ENCODE peak calls at places on chromosome 11, in seven cellular contexts. D is colonic mucosa, N is H1, T is HAP-1, M is cardiac muscle cell, X is SK-N-SH, K is left lung. A is an unnamed sample. For H3K4me1, the result is how much of the 10 kb centered on the place peaks cover.

GRCh38 chr11:93984205-93984586 is 37.0 kb upstream of the HEPHL1 start:
- DNase-seq in D (no peak), N (no peak), T (no peak), M (no peak), X (no peak), K (no peak), A (no peak)

GRCh38 chr11:14742849-14743248 is 99.2 kb downstream of the PDE3B start:
- DNase-seq in D (no peak), N (no peak), T (no peak), M (no peak), X (no peak), K (no peak), A (no peak)

GRCh38 chr11:2983908-2984307 is 8.2 kb downstream of the NAP1L4 start:
- DNase-seq in D (no peak), N (no peak), T (no peak), M (no peak), X (no peak), K (no peak), A (no peak)

GRCh38 chr11:22193348-22194051 is 615 bp downstream of the ANO5 start:
- DNase-seq in D (peak), N (peak), T (peak), M (no peak), X (peak), K (peak), A (peak)

GRCh38 chr11:19766810-19767209 is 54.2 kb downstream of the NAV2 start:
- DNase-seq in D (no peak), N (no peak), T (no peak), M (no peak), X (no peak), K (no peak), A (no peak)

GRCh38 chr11:64112771-64113461 is 53.0 kb downstream of the MACROD1 start:
- DNase-seq in D (no peak), N (no peak), T (no peak), M (no peak), X (no peak), K (no peak), A (no peak)

GRCh38 chr11:86591631-86592030 is 80.8 kb downstream of the ME3 start:
- DNase-seq in D (no peak), N (no peak), T (no peak), M (no peak), X (no peak), K (no peak), A (no peak)

GRCh38 chr11:19766206-19766605 is 53.6 kb downstream of the NAV2 start:
- DNase-seq in D (no peak), N (no peak), T (no peak), M (no peak), X (no peak), K (no peak), A (peak)

GRCh38 chr11:11813288-11813962 is 28.3 kb upstream of the USP47 start:
- DNase-seq in D (no peak), N (no peak), T (no peak), M (peak), X (no peak), K (no peak), A (no peak)

GRCh38 chr11:65310215-65310614 is 4.5 kb upstream of the CDC42EP2 start:
- DNase-seq in D (peak), N (no peak), T (no peak), M (no peak), X (no peak), K (no peak), A (peak)

GRCh38 chr11:35045219-35045819 is 93.7 kb upstream of the CD44 start:
- DNase-seq in D (no peak), N (no peak), T (no peak), M (no peak), X (no peak), K (no peak), A (no peak)

GRCh38 chr11:59754859-59755700 is at the start of gene STX3:
- DNase-seq in D (peak), N (peak), T (peak), M (peak), X (peak), K (peak), A (peak)

GRCh38 chr11:72222106-72222891 is 2.3 kb upstream of the INPPL1 start:
- DNase-seq in D (no peak), N (peak), T (no peak), M (no peak), X (no peak), K (no peak), A (peak)

GRCh38 chr11:10155793-10156490 is 138.1 kb downstream of the SBF2 start:
- DNase-seq in D (no peak), N (no peak), T (no peak), M (peak), X (no peak), K (no peak), A (no peak)

GRCh38 chr11:10483584-10483983 is 28.5 kb downstream of the AMPD3 start:
- DNase-seq in D (no peak), N (no peak), T (no peak), M (no peak), X (no peak), K (no peak), A (no peak)

GRCh38 chr11:118884613-118885274 is 1.1 kb downstream of the CXCR5 start:
- DNase-seq in D (no peak), N (no peak), T (no peak), M (no peak), X (no peak), K (no peak), A (no peak)
- H3K4me3 ChIP-seq in D (no peak), N (no peak), T (no peak), M (no peak), X (no peak), K (no peak), A (no peak)

GRCh38 chr11:83020942-83021779 is 50.5 kb downstream of the RAB30 start:
- DNase-seq in D (no peak), N (no peak), T (no peak), M (no peak), X (no peak), K (no peak), A (no peak)
- H3K4me1 ChIP-seq in D (under half), N (under half), T (under half), M (under half), X (under half), K (under half), A (under half)

GRCh38 chr11:76677010-76677771 is 6.6 kb upstream of the LRRC32 start:
- DNase-seq in D (no peak), N (no peak), T (no peak), M (no peak), X (no peak), K (no peak), A (no peak)

GRCh38 chr11:76683496-76684095 is 13.0 kb upstream of the LRRC32 start:
- DNase-seq in D (no peak), N (no peak), T (no peak), M (no peak), X (no peak), K (no peak), A (no peak)

GRCh38 chr11:76682681-76683080 is 12.1 kb upstream of the LRRC32 start:
- DNase-seq in D (no peak), N (no peak), T (no peak), M (no peak), X (no peak), K (no peak), A (no peak)

GRCh38 chr11:76678316-76678715 is 7.8 kb upstream of the LRRC32 start:
- DNase-seq in D (no peak), N (no peak), T (no peak), M (no peak), X (no peak), K (no peak), A (no peak)

GRCh38 chr11:76680517-76681425 is 10.2 kb upstream of the LRRC32 start:
- DNase-seq in D (peak), N (peak), T (peak), M (peak), X (peak), K (peak), A (peak)
- H3K4me3 ChIP-seq in D (no peak), N (no peak), T (no peak), M (no peak), X (no peak), K (no peak), A (no peak)

DNA sequence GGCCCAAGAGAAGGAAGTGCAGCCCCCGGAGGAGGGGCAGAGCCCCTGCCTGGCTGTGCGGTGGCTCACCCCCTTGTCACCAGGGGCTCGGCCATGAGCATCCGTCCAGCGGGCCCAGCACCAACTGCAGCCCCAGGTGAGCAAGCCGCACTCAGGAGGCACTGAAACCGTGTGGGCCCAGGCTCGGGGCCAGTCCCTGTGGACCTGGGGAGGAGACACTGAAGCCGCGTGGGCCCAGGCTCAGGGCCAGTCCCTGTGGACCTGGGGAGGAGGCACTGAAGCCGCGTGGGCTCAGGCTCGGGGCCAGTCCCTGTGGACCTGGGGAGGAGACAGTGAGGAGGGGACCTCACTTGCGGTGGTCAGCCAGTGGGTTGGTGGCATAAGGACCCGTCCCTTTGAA is 13.9 kb downstream of the LSP1 start:
- DNase-seq in D (no peak), N (no peak), T (no peak), M (no peak), X (no peak), K (no peak), A (no peak)
- H3K4me1 ChIP-seq in D (under half), N (under half), T (under half), M (under half), X (under half), K (half or more), A (under half)

GRCh38 chr11:69123593-69124545 is 31.9 kb upstream of the SMIM38 start:
- DNase-seq in D (no peak), N (peak), T (no peak), M (no peak), X (no peak), K (no peak), A (no peak)

GRCh38 chr11:69122642-69123431 is 32.9 kb upstream of the SMIM38 start:
- DNase-seq in D (peak), N (peak), T (peak), M (peak), X (peak), K (peak), A (peak)

GRCh38 chr11:69121021-69121420 is 34.7 kb upstream of the SMIM38 start:
- DNase-seq in D (no peak), N (no peak), T (no peak), M (no peak), X (no peak), K (no peak), A (no peak)

GRCh38 chr11:69121621-69122336 is 34.0 kb upstream of the SMIM38 start:
- DNase-seq in D (no peak), N (no peak), T (no peak), M (no peak), X (no peak), K (no peak), A (no peak)

DNA sequence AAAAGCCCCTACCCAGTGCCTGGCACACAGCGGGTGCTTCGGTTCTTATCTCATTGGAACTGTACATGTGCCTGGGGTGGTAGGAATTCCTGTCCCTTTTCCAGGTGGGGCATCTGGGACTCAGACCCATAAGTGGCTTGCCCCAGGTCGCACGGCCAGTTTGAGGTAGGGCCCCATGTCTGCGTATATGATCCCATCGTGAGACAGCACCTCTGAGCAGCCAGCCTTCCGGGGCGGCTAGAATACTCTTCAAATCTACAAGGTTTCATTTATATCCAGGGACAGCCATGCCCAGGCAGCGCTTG is 33.4 kb upstream of the SMIM38 start:
- DNase-seq in D (no peak), N (no peak), T (no peak), M (no peak), X (no peak), K (no peak), A (no peak)
- H3K4me3 ChIP-seq in D (no peak), N (no peak), T (no peak), M (no peak), X (no peak), K (no peak), A (no peak)

DNA sequence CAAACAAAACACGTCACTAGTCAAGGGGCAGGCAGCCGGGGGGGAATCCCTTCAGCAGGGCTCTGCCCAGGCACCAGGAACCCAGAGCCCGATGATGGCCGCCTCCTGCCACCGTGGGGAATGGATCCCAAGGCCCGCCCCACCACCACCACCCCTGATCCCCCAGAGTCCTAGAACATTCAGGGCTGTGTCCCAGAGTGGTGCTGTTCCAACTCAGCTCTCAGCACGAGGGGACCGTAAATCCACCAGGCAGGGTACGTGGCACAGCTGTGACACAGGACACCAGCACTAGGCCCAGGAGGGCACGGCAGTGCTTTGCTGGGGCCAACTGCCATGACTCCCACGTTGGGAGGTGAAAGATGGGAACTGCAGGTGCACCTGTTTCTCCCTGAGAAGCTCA is 29.6 kb downstream of the ANO1 start:
- DNase-seq in D (no peak), N (no peak), T (no peak), M (no peak), X (no peak), K (no peak), A (no peak)
- H3K4me1 ChIP-seq in D (under half), N (under half), T (under half), M (under half), X (under half), K (under half), A (half or more)

GRCh38 chr11:107591446-107592236 is 694 bp downstream of the ELMOD1 start:
- DNase-seq in D (no peak), N (peak), T (peak), M (peak), X (peak), K (no peak), A (peak)
- H3K4me3 ChIP-seq in D (peak), N (peak), T (peak), M (peak), X (peak), K (peak), A (peak)

GRCh38 chr11:1734571-1735081 is 15.8 kb downstream of the IFITM10 start:
- DNase-seq in D (no peak), N (no peak), T (no peak), M (no peak), X (no peak), K (no peak), A (no peak)

GRCh38 chr11:1731451-1732059 is 18.8 kb downstream of the IFITM10 start:
- DNase-seq in D (no peak), N (no peak), T (no peak), M (no peak), X (no peak), K (no peak), A (no peak)

GRCh38 chr11:1733716-1734351 is 16.6 kb downstream of the IFITM10 start:
- DNase-seq in D (no peak), N (no peak), T (no peak), M (no peak), X (no peak), K (no peak), A (no peak)

GRCh38 chr11:1733009-1733715 is 17.2 kb downstream of the IFITM10 start:
- DNase-seq in D (no peak), N (no peak), T (no peak), M (no peak), X (no peak), K (no peak), A (no peak)

GRCh38 chr11:1732421-1733008 is 17.9 kb downstream of the IFITM10 start:
- DNase-seq in D (no peak), N (no peak), T (no peak), M (no peak), X (no peak), K (no peak), A (no peak)
- H3K4me1 ChIP-seq in D (under half), N (under half), T (under half), M (under half), X (under half), K (under half), A (under half)

DNA sequence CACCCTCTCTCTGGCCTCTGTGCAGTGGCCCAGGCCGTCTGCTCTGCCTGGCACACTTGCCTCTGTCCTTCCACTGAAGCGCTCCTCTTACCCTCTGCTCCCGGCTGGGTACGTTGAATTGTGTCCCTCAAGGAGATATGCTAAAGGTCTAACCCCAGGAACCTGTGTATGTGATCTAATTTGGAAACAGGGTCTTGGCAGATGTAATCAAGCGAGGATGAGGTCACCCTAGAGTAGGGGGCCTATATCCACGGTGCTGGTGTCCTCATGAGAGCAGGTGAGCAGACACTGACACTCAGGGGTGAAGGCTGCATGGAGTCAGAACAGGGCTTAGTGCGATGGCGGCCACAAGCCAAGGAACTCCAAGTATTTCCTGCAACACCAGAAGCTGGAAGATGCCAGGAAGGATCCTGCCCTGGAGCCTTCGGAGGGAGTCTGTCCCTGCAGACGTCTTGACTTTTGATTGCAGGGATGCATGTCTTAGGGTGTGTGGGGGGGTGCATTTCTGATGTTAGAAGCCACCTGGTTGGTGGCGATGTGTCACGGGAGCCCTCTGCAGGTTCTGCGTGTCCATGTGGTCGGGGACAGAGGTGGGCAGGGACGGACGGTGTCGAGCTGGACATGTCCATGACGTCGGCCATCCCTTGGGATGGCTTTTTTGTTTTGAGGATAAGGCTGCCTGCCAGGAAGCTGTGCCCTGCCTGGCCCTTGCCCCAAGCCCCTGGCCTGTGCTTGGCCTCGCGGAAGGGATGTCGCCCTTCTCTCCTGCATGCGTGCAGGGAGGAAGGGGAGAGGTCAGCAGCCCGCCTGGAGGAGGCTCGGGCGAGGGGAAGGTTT is 68.6 kb downstream of the LRP5 start:
- DNase-seq in D (no peak), N (no peak), T (no peak), M (peak), X (no peak), K (no peak), A (no peak)
- H3K4me3 ChIP-seq in D (no peak), N (no peak), T (no peak), M (no peak), X (no peak), K (no peak), A (no peak)

GRCh38 chr11:16787035-16787744 is 48.7 kb downstream of the C11orf58 start:
- DNase-seq in D (no peak), N (no peak), T (no peak), M (no peak), X (no peak), K (no peak), A (no peak)

GRCh38 chr11:16789560-16790483 is 51.4 kb downstream of the C11orf58 start:
- DNase-seq in D (no peak), N (no peak), T (no peak), M (no peak), X (no peak), K (no peak), A (no peak)

GRCh38 chr11:16790484-16791240 is 52.2 kb downstream of the C11orf58 start:
- DNase-seq in D (no peak), N (no peak), T (no peak), M (no peak), X (no peak), K (no peak), A (no peak)

GRCh38 chr11:16789061-16789415 is 50.6 kb downstream of the C11orf58 start:
- DNase-seq in D (no peak), N (no peak), T (no peak), M (no peak), X (no peak), K (no peak), A (no peak)

DNA sequence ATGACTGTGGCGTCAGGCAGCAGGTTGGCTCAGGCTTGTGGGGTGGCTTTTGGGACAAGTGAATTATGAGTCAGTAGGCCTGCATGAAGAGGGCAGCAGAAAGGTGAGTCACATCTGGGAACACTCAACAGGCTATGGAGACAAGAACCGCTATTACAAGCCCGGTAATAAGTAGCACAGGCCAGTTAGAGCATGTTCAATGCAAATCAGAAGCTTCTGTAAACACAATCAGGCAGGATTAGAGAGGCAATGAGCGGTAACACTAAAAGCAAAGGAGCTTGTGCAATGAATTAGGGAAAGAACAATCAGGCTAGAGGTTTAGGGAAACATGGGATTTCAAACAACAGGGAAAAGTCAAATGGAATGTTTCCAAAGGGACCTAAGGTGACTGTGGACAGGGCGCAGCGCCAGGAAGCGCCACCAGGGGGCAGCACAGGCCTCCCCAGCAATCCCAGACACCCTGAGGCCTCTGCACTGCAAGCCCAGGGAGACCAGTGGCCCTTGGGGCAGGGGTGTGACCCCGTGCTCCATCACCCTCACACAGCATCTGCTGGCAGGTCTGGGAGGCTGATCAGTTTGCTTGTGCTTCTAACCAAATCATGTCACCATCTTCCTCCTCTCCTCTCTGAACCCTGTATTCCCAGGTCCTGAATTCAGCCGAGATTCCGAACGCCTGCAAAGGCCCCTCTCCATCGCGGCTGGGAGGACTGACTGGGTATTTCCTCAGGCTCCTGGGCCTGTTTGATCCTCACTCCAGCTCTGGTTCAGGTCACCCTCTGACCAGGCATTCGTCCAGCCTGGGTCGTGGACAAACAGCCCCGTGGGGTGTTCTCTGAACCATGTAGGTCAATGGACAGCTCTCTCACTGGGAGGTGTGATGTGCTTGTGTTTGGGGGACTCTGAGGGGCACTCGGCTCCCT is 50.0 kb downstream of the C11orf58 start:
- DNase-seq in D (peak), N (peak), T (peak), M (peak), X (peak), K (peak), A (peak)
- H3K4me1 ChIP-seq in D (under half), N (under half), T (under half), M (under half), X (under half), K (half or more), A (under half)

A was measured in neural progenitor cell.